ENCODE peak calls at places on chromosomes 6 and 20, in six cellular contexts. K is cardiac muscle cell, U is fibroblast of lung, I is hepatocyte, A is thoracic aorta, Y is adrenal gland. S is an unnamed sample.
A peak's percentile ranks its signal among the peaks of the same experiment; 100 is the strongest.

GRCh38 chr20:37539956-37540455 is 12.3 kb upstream of the BLCAP start:
- DNase-seq in K (no peak), U (no peak), I (no peak), A (no peak), Y (no peak), S (peak; percentile 75)

GRCh38 chr6:116572162-116572561 is 858 bp downstream of the RWDD1 start:
- DNase-seq in K (peak; percentile 63), U (peak; percentile 43), I (peak; percentile 57), A (no peak), Y (peak; percentile 58), S (no peak)

GRCh38 chr20:33992145-33992922 is 1.4 kb upstream of the RALY start:
- DNase-seq in K (no peak), U (peak; percentile 47), I (no peak), A (no peak), Y (no peak), S (no peak)

GRCh38 chr6:14944593-14944992 is 301.3 kb upstream of the JARID2 start:
- DNase-seq in K (no peak), U (no peak), I (peak; percentile 26), A (no peak), Y (no peak), S (no peak)

GRCh38 chr6:63636516-63636968 is 940 bp downstream of the PHF3 start:
- DNase-seq in K (peak; percentile 55), U (peak; percentile 36), I (peak; percentile 69), A (peak; percentile 17), Y (peak; percentile 56), S (peak; percentile 46)

GRCh38 chr6:142207265-142207877 is 60.3 kb downstream of the VTA1 start:
- DNase-seq in K (peak; percentile 78), U (peak; percentile 36), I (peak; percentile 51), A (no peak), Y (peak; percentile 63), S (peak; percentile 54)

GRCh38 chr6:63476302-63476701 is 96.0 kb upstream of the LOC128125822 start:
- DNase-seq in K (peak; percentile 91), U (no peak), I (peak; percentile 25), A (no peak), Y (no peak), S (no peak)

GRCh38 chr6:11575408-11576033 is 38.0 kb downstream of the TMEM170B start:
- DNase-seq in K (peak; percentile 76), U (peak; percentile 73), I (peak; percentile 87), A (no peak), Y (peak; percentile 64), S (peak; percentile 73)

GRCh38 chr6:93073811-93074210 is 345.5 kb downstream of the EPHA7 start:
- DNase-seq in K (no peak), U (no peak), I (no peak), A (no peak), Y (no peak), S (no peak)

DNA sequence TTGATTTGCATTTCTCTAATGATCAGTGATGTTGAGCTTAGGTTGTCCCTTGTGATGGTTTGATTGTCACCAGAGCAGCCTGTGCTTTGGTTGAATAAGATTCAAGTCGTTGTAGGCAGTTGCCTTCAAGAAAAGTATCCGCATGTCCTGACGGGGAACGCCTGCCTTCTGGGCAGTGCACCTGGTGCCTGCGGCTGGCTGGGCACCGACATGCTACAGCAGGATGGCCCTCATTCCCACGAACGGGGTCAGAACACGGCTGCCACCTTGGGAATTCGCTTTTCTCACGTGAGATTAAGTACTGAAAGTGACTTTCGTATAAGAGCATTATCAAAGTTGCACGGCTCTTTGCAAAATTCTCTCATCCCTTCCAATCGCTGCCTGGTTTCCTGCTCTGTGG is 78.4 kb downstream of the CDH4 start:
- DNase-seq in K (no peak), U (no peak), I (no peak), A (no peak), Y (no peak), S (no peak)
- H3K27me3 ChIP-seq in K (no peaks in the 10 kb centered on the region), U (no peaks in the 10 kb centered on the region), I (peaks cover 2% of the 10 kb centered on the region), A (no peaks in the 10 kb centered on the region), Y (no peaks in the 10 kb centered on the region), S (no peaks in the 10 kb centered on the region)

GRCh38 chr6:125910518-125910917 is 46.1 kb upstream of the HINT3 start:
- DNase-seq in K (no peak), U (peak; percentile 65), I (no peak), A (no peak), Y (no peak), S (no peak)
- H3K4me1 ChIP-seq in K (no peaks in the 10 kb centered on the region), U (no peaks in the 10 kb centered on the region), I (peaks cover 18% of the 10 kb centered on the region), A (no peaks in the 10 kb centered on the region), Y (peaks cover 10% of the 10 kb centered on the region), S (peaks cover 25% of the 10 kb centered on the region)

GRCh38 chr20:38669688-38670087 is 54.6 kb upstream of the SLC32A1 start:
- DNase-seq in K (no peak), U (no peak), I (no peak), A (no peak), Y (no peak), S (no peak)

GRCh38 chr20:38665094-38665493 is 59.2 kb upstream of the SLC32A1 start:
- DNase-seq in K (no peak), U (no peak), I (peak; percentile 19), A (no peak), Y (no peak), S (no peak)

GRCh38 chr20:38665886-38666285 is 58.4 kb upstream of the SLC32A1 start:
- DNase-seq in K (no peak), U (no peak), I (no peak), A (no peak), Y (no peak), S (no peak)

GRCh38 chr20:38664284-38664683 is 60.0 kb upstream of the SLC32A1 start:
- DNase-seq in K (no peak), U (no peak), I (no peak), A (no peak), Y (no peak), S (no peak)

GRCh38 chr20:38667417-38667956 is 56.8 kb upstream of the SLC32A1 start:
- DNase-seq in K (no peak), U (no peak), I (no peak), A (no peak), Y (no peak), S (no peak)
- H3K27me3 ChIP-seq in K (no peaks in the 10 kb centered on the region), U (peaks cover 2% of the 10 kb centered on the region), I (peaks cover 13% of the 10 kb centered on the region), A (no peaks in the 10 kb centered on the region), Y (peaks cover 12% of the 10 kb centered on the region), S (no peaks in the 10 kb centered on the region)

GRCh38 chr6:42378536-42378935 is 73.2 kb downstream of the TRERF1 start:
- DNase-seq in K (no peak), U (no peak), I (no peak), A (no peak), Y (no peak), S (no peak)
- H3K4me1 ChIP-seq in K (peaks cover 54% of the 10 kb centered on the region), U (no peaks in the 10 kb centered on the region), I (no peaks in the 10 kb centered on the region), A (no peaks in the 10 kb centered on the region), Y (peaks cover 12% of the 10 kb centered on the region), S (no peaks in the 10 kb centered on the region)